ENCODE peak calls at places on chromosomes 7 and 10, in ten cellular contexts. Z, J, D, U, C, I, T, K, V and O are unnamed samples.

GRCh38 chr7:54956021-54956420 is 62.8 kb upstream of the EGFR start:
- DNase-seq in Z (no peak), J (no peak), D (no peak), U (no peak), C (no peak), I (no peak), T (no peak), K (no peak), V (no peak), O (no peak)

GRCh38 chr7:42064534-42064933 is 172.5 kb downstream of the GLI3 start:
- DNase-seq in Z (no peak), J (no peak), D (no peak), U (no peak), C (no peak), I (no peak), T (no peak), K (no peak), V (no peak), O (no peak)

GRCh38 chr10:111081595-111081994 is 4.8 kb downstream of the ADRA2A start:
- DNase-seq in Z (no peak), J (no peak), D (no peak), U (no peak), C (no peak), I (no peak), T (no peak), K (no peak), V (no peak), O (no peak)

GRCh38 chr7:110921478-110922210 is 169.3 kb upstream of the LRRN3 start:
- DNase-seq in Z (no peak), J (no peak), D (no peak), U (no peak), C (no peak), I (no peak), T (no peak), K (no peak), V (no peak), O (no peak)

GRCh38 chr10:35335718-35336083 is 608 bp upstream of the CCNY start:
- DNase-seq in Z (no peak), J (no peak), D (peak; percentile 29), U (no peak), C (no peak), I (no peak), T (no peak), K (no peak), V (no peak), O (peak; percentile 25)

GRCh38 chr10:48464121-48464870 is 140.6 kb downstream of the ARHGAP22 start:
- DNase-seq in Z (no peak), J (no peak), D (no peak), U (no peak), C (no peak), I (no peak), T (no peak), K (no peak), V (no peak), O (peak; percentile 8)

GRCh38 chr10:100186813-100187212 is 984 bp upstream of the ERLIN1 start:
- DNase-seq in Z (no peak), J (no peak), D (peak; percentile 15), U (no peak), C (peak; percentile 19), I (no peak), T (no peak), K (no peak), V (no peak), O (peak; percentile 26)

GRCh38 chr10:133154411-133154810 is 5.6 kb upstream of the KNDC1 start:
- DNase-seq in Z (no peak), J (no peak), D (no peak), U (no peak), C (no peak), I (no peak), T (no peak), K (no peak), V (no peak), O (no peak)

GRCh38 chr7:155405399-155406318 is 52.3 kb upstream of the EN2 start:
- DNase-seq in Z (no peak), J (peak; percentile 47), D (no peak), U (no peak), C (no peak), I (peak; percentile 68), T (no peak), K (peak; percentile 22), V (no peak), O (no peak)

GRCh38 chr10:70891636-70892035 is 3.3 kb upstream of the PCBD1 start:
- DNase-seq in Z (no peak), J (no peak), D (no peak), U (no peak), C (no peak), I (no peak), T (no peak), K (no peak), V (no peak), O (no peak)

GRCh38 chr7:24574365-24574764 is 1.1 kb downstream of the PALS2 start:
- DNase-seq in Z (no peak), J (peak; percentile 11), D (no peak), U (no peak), C (no peak), I (no peak), T (no peak), K (no peak), V (no peak), O (no peak)

GRCh38 chr10:133274751-133275682 is 1.7 kb downstream of the ADAM8 start:
- DNase-seq in Z (no peak), J (no peak), D (peak; percentile 85), U (no peak), C (peak; percentile 90), I (no peak), T (no peak), K (no peak), V (peak; percentile 72), O (no peak)

GRCh38 chr7:141427134-141427533 is 124.1 kb upstream of the AGK start:
- DNase-seq in Z (no peak), J (no peak), D (no peak), U (no peak), C (no peak), I (no peak), T (no peak), K (no peak), V (no peak), O (no peak)

GRCh38 chr10:3261921-3262320 is 89.3 kb upstream of the PITRM1 start:
- DNase-seq in Z (no peak), J (no peak), D (no peak), U (peak; percentile 6), C (no peak), I (no peak), T (no peak), K (no peak), V (no peak), O (no peak)

GRCh38 chr7:2508327-2509231 is 11.0 kb upstream of the LFNG start:
- DNase-seq in Z (peak; percentile 54), J (peak; percentile 91), D (peak; percentile 68), U (peak; percentile 99), C (peak; percentile 62), I (no peak), T (peak; percentile 79), K (no peak), V (peak; percentile 57), O (peak; percentile 65)

GRCh38 chr7:22841954-22842353 is 19.3 kb upstream of the TOMM7 start:
- DNase-seq in Z (no peak), J (no peak), D (no peak), U (no peak), C (no peak), I (no peak), T (no peak), K (no peak), V (no peak), O (no peak)

GRCh38 chr10:10831085-10831484 is 186.6 kb upstream of the CELF2 start:
- DNase-seq in Z (no peak), J (no peak), D (no peak), U (peak; percentile 19), C (no peak), I (no peak), T (no peak), K (no peak), V (no peak), O (no peak)

GRCh38 chr7:40833541-40834234 is 698.9 kb downstream of the SUGCT start:
- DNase-seq in Z (no peak), J (no peak), D (no peak), U (no peak), C (no peak), I (no peak), T (no peak), K (no peak), V (no peak), O (no peak)